ENCODE peak calls at places on chromosome 7, in five cellular contexts. M is endodermal cell, F is NCI-H524, Q is smooth muscle cell of the brain vasculature, D is AG08396. O is an unnamed sample.

GRCh38 chr7:69564454-69565417 is 33.5 kb upstream of the AUTS2 start:
- DNase-seq in D (no peak), M (no peak), F (peak), Q (peak), O (peak)

GRCh38 chr7:102472126-102473041 is 6.3 kb downstream of the POLR2J start:
- DNase-seq in F (no peak), D (no peak), M (peak), Q (no peak), O (no peak)

GRCh38 chr7:17671956-17672355 is 268.3 kb downstream of the SNX13 start:
- DNase-seq in Q (no peak), D (no peak), M (no peak), F (no peak), O (no peak)

GRCh38 chr7:43076189-43076605 is 36.2 kb upstream of the HECW1 start:
- DNase-seq in Q (no peak), D (no peak), F (no peak), M (no peak), O (no peak)

GRCh38 chr7:138407792-138408191 is 52.3 kb upstream of the TRIM24 start:
- DNase-seq in Q (no peak), F (peak), M (no peak), D (no peak), O (no peak)

GRCh38 chr7:92645531-92646061 is 55.4 kb upstream of the FAM133B start:
- DNase-seq in D (no peak), Q (no peak), M (no peak), F (peak), O (no peak)

GRCh38 chr7:80372415-80372814 is 139.4 kb downstream of the GNAT3 start:
- DNase-seq in Q (no peak), F (no peak), D (peak), M (no peak), O (no peak)

GRCh38 chr7:2603388-2603965 is 28.3 kb upstream of the TTYH3 start:
- DNase-seq in D (no peak), M (no peak), Q (no peak), F (no peak), O (no peak)

GRCh38 chr7:134535272-134535918 is 8.0 kb downstream of the AKR1B10 start:
- DNase-seq in F (no peak), M (no peak), Q (no peak), D (no peak), O (no peak)

GRCh38 chr7:69775231-69775771 is 177.0 kb downstream of the AUTS2 start:
- DNase-seq in Q (no peak), M (no peak), D (no peak), F (no peak), O (no peak)

GRCh38 chr7:67489881-67490280 is 493.2 kb downstream of the TYW1 start:
- DNase-seq in Q (no peak), F (no peak), M (no peak), D (no peak), O (no peak)

GRCh38 chr7:91201731-91202130 is 62.5 kb upstream of the FZD1 start:
- DNase-seq in F (peak), Q (no peak), M (no peak), D (no peak), O (no peak)

GRCh38 chr7:128425851-128426250 is 16.1 kb upstream of the IMPDH1 start:
- DNase-seq in D (peak), F (peak), M (peak), Q (no peak), O (peak)

GRCh38 chr7:39453743-39454355 is 112.4 kb upstream of the YAE1 start:
- DNase-seq in D (peak), M (peak), F (peak), Q (peak), O (peak)

GRCh38 chr7:103076767-103077166 is 1.8 kb downstream of the ARMC10 start:
- DNase-seq in D (no peak), M (no peak), F (no peak), Q (no peak), O (no peak)

GRCh38 chr7:17131060-17131345 is 167.4 kb upstream of the AHR start:
- DNase-seq in M (no peak), F (no peak), D (no peak), Q (no peak), O (no peak)

GRCh38 chr7:151851160-151851751 is 25.7 kb downstream of the PRKAG2 start:
- DNase-seq in Q (no peak), M (no peak), F (no peak), D (no peak), O (no peak)

GRCh38 chr7:155800301-155800700 is 12.0 kb downstream of the SHH start:
- DNase-seq in D (no peak), M (no peak), F (no peak), Q (no peak), O (no peak)

GRCh38 chr7:43248553-43248952 is 136.1 kb downstream of the HECW1 start:
- DNase-seq in D (no peak), M (no peak), Q (no peak), F (no peak), O (no peak)

GRCh38 chr7:137715546-137715945 is 131.2 kb downstream of the DGKI start:
- DNase-seq in M (no peak), D (no peak), F (no peak), Q (no peak), O (no peak)

GRCh38 chr7:48943279-48943990 is 19.1 kb downstream of the CDC14C start:
- DNase-seq in Q (no peak), F (no peak), D (no peak), M (no peak), O (no peak)

GRCh38 chr7:157302314-157302711 is 34.5 kb upstream of the DNAJB6 start:
- DNase-seq in D (peak), Q (no peak), M (no peak), F (no peak), O (no peak)

GRCh38 chr7:140435252-140435895 is 31.5 kb downstream of the RAB19 start:
- DNase-seq in Q (no peak), F (no peak), M (peak), D (peak), O (no peak)

GRCh38 chr7:129199406-129199805 is 11.0 kb downstream of the SMO start:
- DNase-seq in M (no peak), Q (no peak), D (no peak), F (no peak), O (no peak)

GRCh38 chr7:142539901-142540300 is 209.4 kb upstream of the PRSS1 start:
- DNase-seq in M (no peak), D (peak), F (no peak), Q (no peak), O (no peak)

GRCh38 chr7:85595639-85596268 is 408.9 kb upstream of the SEMA3D start:
- DNase-seq in D (peak), Q (no peak), F (no peak), M (no peak), O (no peak)

GRCh38 chr7:11846311-11846710 is 14.3 kb upstream of the THSD7A start:
- DNase-seq in F (no peak), D (no peak), Q (no peak), M (no peak), O (no peak)

O was measured in DMS 273 treated with DMSO at 0.1 percent for 48 hours.